ENCODE peak calls at places on chromosome 21, in nine cellular contexts. W is OCI-LY7, L is PC-3, H is neural progenitor cell, D is HCT116, B is MM.1S, U is GM23338, K is hepatocyte, A is GM23248. P is an unnamed sample.
A peak's percentile ranks its signal among the peaks of the same experiment; 100 is the strongest.

GRCh38 chr21:16409341-16409740 is 679.6 kb downstream of the USP25 start:
- DNase-seq in W (no peak), L (no peak), H (no peak), D (no peak), B (no peak), U (no peak), K (no peak), A (no peak), P (no peak)

GRCh38 chr21:15638856-15639549 is 90.8 kb upstream of the USP25 start:
- DNase-seq in W (no peak), L (peak; percentile 74), H (no peak), D (no peak), B (no peak), U (no peak), K (peak; percentile 55), A (no peak), P (no peak)

GRCh38 chr21:46253610-46254124 is 25.1 kb upstream of the LSS start:
- DNase-seq in W (peak; percentile 53), L (no peak), H (no peak), D (no peak), B (no peak), U (peak; percentile 21), K (peak; percentile 22), A (peak; percentile 19), P (no peak)

GRCh38 chr21:15908187-15908586 is 178.4 kb downstream of the USP25 start:
- DNase-seq in W (no peak), L (no peak), H (no peak), D (no peak), B (no peak), U (no peak), K (no peak), A (peak; percentile 39), P (no peak)

GRCh38 chr21:14078746-14079375 is 131.9 kb downstream of the LIPI start:
- DNase-seq in W (no peak), L (no peak), H (no peak), D (no peak), B (no peak), U (no peak), K (no peak), A (no peak), P (no peak)

GRCh38 chr21:15121655-15122120 is 56.9 kb upstream of the NRIP1 start:
- DNase-seq in W (no peak), L (peak; percentile 62), H (no peak), D (no peak), B (no peak), U (peak; percentile 29), K (peak; percentile 32), A (peak; percentile 9), P (no peak)

GRCh38 chr21:43767980-43768867 is 7.9 kb downstream of the CSTB start:
- DNase-seq in W (no peak), L (peak; percentile 96), H (peak; percentile 41), D (peak; percentile 39), B (no peak), U (peak; percentile 56), K (peak; percentile 88), A (peak; percentile 92), P (no peak)

GRCh38 chr21:28770867-28771661 is 221.6 kb downstream of the LTN1 start:
- DNase-seq in W (no peak), L (no peak), H (no peak), D (no peak), B (no peak), U (no peak), K (peak; percentile 14), A (peak; percentile 45), P (no peak)

GRCh38 chr21:31348188-31348587 is 4.1 kb upstream of the TIAM1 start:
- DNase-seq in W (no peak), L (no peak), H (no peak), D (no peak), B (no peak), U (no peak), K (no peak), A (no peak), P (no peak)

GRCh38 chr21:17370263-17370662 is 142.6 kb upstream of the CXADR start:
- DNase-seq in W (no peak), L (peak; percentile 52), H (no peak), D (no peak), B (no peak), U (peak; percentile 24), K (peak; percentile 33), A (no peak), P (no peak)

GRCh38 chr21:24210130-24210529 is 1397.2 kb downstream of the MRPL39 start:
- DNase-seq in W (no peak), L (no peak), H (no peak), D (no peak), B (no peak), U (no peak), K (no peak), A (no peak), P (no peak)

GRCh38 chr21:32371913-32372314 is 20.9 kb downstream of the URB1 start:
- DNase-seq in W (no peak), L (peak; percentile 62), H (no peak), D (no peak), B (no peak), U (no peak), K (no peak), A (peak; percentile 84), P (no peak)

GRCh38 chr21:34642211-34643075 is 26.4 kb upstream of the CLIC6 start:
- DNase-seq in W (peak; percentile 68), L (peak; percentile 7), H (no peak), D (no peak), B (peak; percentile 59), U (no peak), K (no peak), A (peak; percentile 33), P (no peak)

GRCh38 chr21:46199436-46200373 is 15.4 kb upstream of the SPATC1L start:
- DNase-seq in W (no peak), L (no peak), H (no peak), D (no peak), B (no peak), U (no peak), K (no peak), A (no peak), P (no peak)

GRCh38 chr21:34900376-34900775 is 148.7 kb downstream of the RUNX1 start:
- DNase-seq in W (no peak), L (peak; percentile 96), H (no peak), D (no peak), B (no peak), U (no peak), K (peak; percentile 37), A (no peak), P (no peak)

GRCh38 chr21:33022489-33022827 is 3.3 kb upstream of the OLIG2 start:
- DNase-seq in W (no peak), L (no peak), H (no peak), D (no peak), B (no peak), U (no peak), K (no peak), A (no peak), P (peak; percentile 12)

GRCh38 chr21:45026066-45026745 is 48.2 kb upstream of the ADARB1 start:
- DNase-seq in W (no peak), L (no peak), H (no peak), D (no peak), B (no peak), U (no peak), K (no peak), A (no peak), P (no peak)

GRCh38 chr21:16084776-16085364 is 355.1 kb downstream of the USP25 start:
- DNase-seq in W (no peak), L (peak; percentile 88), H (no peak), D (no peak), B (no peak), U (no peak), K (no peak), A (peak; percentile 85), P (no peak)

GRCh38 chr21:38921511-38922215 is 115.9 kb downstream of the ETS2 start:
- DNase-seq in W (no peak), L (peak; percentile 85), H (no peak), D (no peak), B (no peak), U (no peak), K (no peak), A (no peak), P (no peak)
- TF ChIP-seq EZH2phosphoT487 in W (no peak), L (no peak), H (no peak), D (no peak), B (no peak), U (no peak), K (no peak), A (no peak), P (no peak)

GRCh38 chr21:25307489-25307888 is 299.8 kb downstream of the MRPL39 start:
- DNase-seq in W (no peak), L (peak; percentile 73), H (no peak), D (no peak), B (no peak), U (no peak), K (no peak), A (peak; percentile 72), P (no peak)
- TF ChIP-seq EZH2phosphoT487 in W (no peak), L (no peak), H (no peak), D (no peak), B (no peak), U (no peak), K (no peak), A (no peak), P (no peak)

DNA sequence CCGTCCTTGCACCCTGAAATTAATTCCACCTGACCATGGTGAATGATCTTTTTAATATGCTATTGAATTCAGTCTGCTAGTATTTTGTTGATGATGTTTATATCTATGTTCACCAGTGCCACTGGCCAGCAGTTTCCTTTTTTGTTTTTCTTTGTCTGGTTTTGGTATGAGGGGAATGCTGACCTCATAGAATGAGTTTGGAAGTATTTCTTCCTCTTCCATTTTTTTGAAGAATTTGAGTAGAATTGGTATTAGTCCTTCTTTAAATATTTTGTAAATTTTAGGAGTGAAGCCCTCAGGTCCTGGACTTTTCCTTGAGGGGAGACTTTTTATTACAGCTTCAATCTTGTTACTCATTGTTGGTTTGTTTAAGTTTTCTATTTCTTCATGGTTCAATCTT is 231.6 kb downstream of the MRPL39 start:
- DNase-seq in W (no peak), L (no peak), H (no peak), D (no peak), B (no peak), U (no peak), K (no peak), A (peak; percentile 50), P (no peak)
- TF ChIP-seq EZH2phosphoT487 in W (no peak), L (no peak), H (no peak), D (no peak), B (no peak), U (no peak), K (no peak), A (no peak), P (no peak)

GRCh38 chr21:36232641-36233040 is 76.0 kb downstream of the DOP1B start:
- DNase-seq in W (no peak), L (no peak), H (no peak), D (no peak), B (no peak), U (no peak), K (no peak), A (no peak), P (no peak)

GRCh38 chr21:36239585-36239984 is 80.4 kb upstream of the MORC3 start:
- DNase-seq in W (no peak), L (no peak), H (no peak), D (no peak), B (no peak), U (no peak), K (no peak), A (no peak), P (no peak)

GRCh38 chr21:36237441-36237840 is 80.8 kb downstream of the DOP1B start:
- DNase-seq in W (no peak), L (no peak), H (no peak), D (no peak), B (no peak), U (no peak), K (no peak), A (no peak), P (no peak)

GRCh38 chr21:36236052-36236730 is 79.6 kb downstream of the DOP1B start:
- DNase-seq in W (peak; percentile 56), L (no peak), H (no peak), D (no peak), B (no peak), U (no peak), K (no peak), A (no peak), P (no peak)

GRCh38 chr21:36235058-36235582 is 78.5 kb downstream of the DOP1B start:
- DNase-seq in W (no peak), L (no peak), H (peak; percentile 41), D (no peak), B (no peak), U (no peak), K (peak; percentile 30), A (no peak), P (no peak)
- TF ChIP-seq EZH2phosphoT487 in W (no peak), L (no peak), H (no peak), D (no peak), B (no peak), U (no peak), K (no peak), A (no peak), P (no peak)

P was measured in SK-N-SH.